ENCODE peak calls at places on chromosomes 1 and 21, in ten cellular contexts. One of them, this sample, is unnamed.

GRCh38 chr1:103900005-103900404 is 150.3 kb downstream of the AMY1C start:
- DNase-seq in AG04450: no peak
- DNase-seq in lower leg skin: no peak
- DNase-seq in upper lobe of left lung: no peak
- DNase-seq in aorta: no peak
- DNase-seq in DND-41: no peak
- DNase-seq in adrenal gland: no peak
- DNase-seq in K562: no peak
- DNase-seq in heart left ventricle: no peak
- DNase-seq in H7: no peak
- DNase-seq in this sample: no peak

GRCh38 chr1:172537366-172537765 is 4.4 kb downstream of the SUCO start:
- DNase-seq in AG04450: no peak
- DNase-seq in lower leg skin: no peak
- DNase-seq in upper lobe of left lung: no peak
- DNase-seq in aorta: no peak
- DNase-seq in DND-41: no peak
- DNase-seq in adrenal gland: no peak
- DNase-seq in K562: no peak
- DNase-seq in heart left ventricle: no peak
- DNase-seq in H7: no peak
- DNase-seq in this sample: peak; percentile 47

GRCh38 chr1:58739851-58740466 is 40.1 kb upstream of the MYSM1 start:
- DNase-seq in AG04450: no peak
- DNase-seq in lower leg skin: no peak
- DNase-seq in upper lobe of left lung: no peak
- DNase-seq in aorta: no peak
- DNase-seq in DND-41: peak; percentile 27
- DNase-seq in adrenal gland: no peak
- DNase-seq in K562: peak; percentile 60
- DNase-seq in heart left ventricle: no peak
- DNase-seq in H7: peak; percentile 62
- DNase-seq in this sample: peak; percentile 81

GRCh38 chr1:16882995-16883394 is 12.8 kb upstream of the RNU1-2 start:
- DNase-seq in AG04450: no peak
- DNase-seq in lower leg skin: no peak
- DNase-seq in upper lobe of left lung: no peak
- DNase-seq in aorta: no peak
- DNase-seq in DND-41: no peak
- DNase-seq in adrenal gland: no peak
- DNase-seq in K562: no peak
- DNase-seq in heart left ventricle: no peak
- DNase-seq in H7: no peak
- DNase-seq in this sample: peak; percentile 9

GRCh38 chr1:153683853-153684252 is 5.4 kb downstream of the NPR1 start:
- DNase-seq in AG04450: no peak
- DNase-seq in lower leg skin: no peak
- DNase-seq in upper lobe of left lung: no peak
- DNase-seq in aorta: no peak
- DNase-seq in DND-41: no peak
- DNase-seq in adrenal gland: no peak
- DNase-seq in K562: peak; percentile 34
- DNase-seq in heart left ventricle: peak; percentile 3
- DNase-seq in H7: no peak
- DNase-seq in this sample: peak; percentile 37

GRCh38 chr1:32239335-32239734 is 7.7 kb upstream of the FAM167B start:
- DNase-seq in AG04450: no peak
- DNase-seq in lower leg skin: no peak
- DNase-seq in upper lobe of left lung: no peak
- DNase-seq in aorta: no peak
- DNase-seq in DND-41: no peak
- DNase-seq in adrenal gland: no peak
- DNase-seq in K562: no peak
- DNase-seq in heart left ventricle: no peak
- DNase-seq in H7: peak; percentile 66
- DNase-seq in this sample: no peak

GRCh38 chr1:64473367-64473766 is 3.4 kb downstream of the CACHD1 start:
- DNase-seq in AG04450: no peak
- DNase-seq in lower leg skin: no peak
- DNase-seq in upper lobe of left lung: no peak
- DNase-seq in aorta: no peak
- DNase-seq in DND-41: no peak
- DNase-seq in adrenal gland: no peak
- DNase-seq in K562: no peak
- DNase-seq in heart left ventricle: no peak
- DNase-seq in H7: peak; percentile 49
- DNase-seq in this sample: no peak

GRCh38 chr1:24098102-24098501 is 13.8 kb downstream of the MYOM3 start:
- DNase-seq in AG04450: no peak
- DNase-seq in lower leg skin: no peak
- DNase-seq in upper lobe of left lung: no peak
- DNase-seq in aorta: no peak
- DNase-seq in DND-41: no peak
- DNase-seq in adrenal gland: no peak
- DNase-seq in K562: no peak
- DNase-seq in heart left ventricle: no peak
- DNase-seq in H7: no peak
- DNase-seq in this sample: no peak

GRCh38 chr1:156670791-156671190 is 6.4 kb downstream of the NES start:
- DNase-seq in AG04450: no peak
- DNase-seq in lower leg skin: no peak
- DNase-seq in upper lobe of left lung: no peak
- DNase-seq in aorta: no peak
- DNase-seq in DND-41: no peak
- DNase-seq in adrenal gland: no peak
- DNase-seq in K562: peak; percentile 57
- DNase-seq in heart left ventricle: no peak
- DNase-seq in H7: no peak
- DNase-seq in this sample: no peak

GRCh38 chr21:41133896-41134522 is 34.0 kb upstream of the BACE2 start:
- DNase-seq in AG04450: no peak
- DNase-seq in lower leg skin: no peak
- DNase-seq in upper lobe of left lung: no peak
- DNase-seq in aorta: no peak
- DNase-seq in DND-41: no peak
- DNase-seq in adrenal gland: no peak
- DNase-seq in K562: peak; percentile 65
- DNase-seq in heart left ventricle: no peak
- DNase-seq in H7: peak; percentile 79
- DNase-seq in this sample: peak; percentile 60

GRCh38 chr1:21126324-21126723 is 50.4 kb downstream of the EIF4G3 start:
- DNase-seq in AG04450: no peak
- DNase-seq in lower leg skin: no peak
- DNase-seq in upper lobe of left lung: no peak
- DNase-seq in aorta: no peak
- DNase-seq in DND-41: no peak
- DNase-seq in adrenal gland: no peak
- DNase-seq in K562: no peak
- DNase-seq in heart left ventricle: no peak
- DNase-seq in H7: no peak
- DNase-seq in this sample: no peak

GRCh38 chr1:70779571-70779970 is 268.0 kb downstream of the PTGER3 start:
- DNase-seq in AG04450: no peak
- DNase-seq in lower leg skin: no peak
- DNase-seq in upper lobe of left lung: no peak
- DNase-seq in aorta: no peak
- DNase-seq in DND-41: no peak
- DNase-seq in adrenal gland: no peak
- DNase-seq in K562: no peak
- DNase-seq in heart left ventricle: no peak
- DNase-seq in H7: no peak
- DNase-seq in this sample: peak; percentile 3

GRCh38 chr1:165397945-165398344 is 41.4 kb upstream of the LMX1A start:
- DNase-seq in AG04450: no peak
- DNase-seq in lower leg skin: peak; percentile 45
- DNase-seq in upper lobe of left lung: no peak
- DNase-seq in aorta: no peak
- DNase-seq in DND-41: no peak
- DNase-seq in adrenal gland: peak; percentile 57
- DNase-seq in K562: no peak
- DNase-seq in heart left ventricle: no peak
- DNase-seq in H7: no peak
- DNase-seq in this sample: peak; percentile 61

GRCh38 chr1:24960071-24960801 is 30.2 kb upstream of the RUNX3 start:
- DNase-seq in AG04450: no peak
- DNase-seq in lower leg skin: no peak
- DNase-seq in upper lobe of left lung: no peak
- DNase-seq in aorta: no peak
- DNase-seq in DND-41: no peak
- DNase-seq in adrenal gland: no peak
- DNase-seq in K562: no peak
- DNase-seq in heart left ventricle: no peak
- DNase-seq in H7: no peak
- DNase-seq in this sample: no peak

DNA sequence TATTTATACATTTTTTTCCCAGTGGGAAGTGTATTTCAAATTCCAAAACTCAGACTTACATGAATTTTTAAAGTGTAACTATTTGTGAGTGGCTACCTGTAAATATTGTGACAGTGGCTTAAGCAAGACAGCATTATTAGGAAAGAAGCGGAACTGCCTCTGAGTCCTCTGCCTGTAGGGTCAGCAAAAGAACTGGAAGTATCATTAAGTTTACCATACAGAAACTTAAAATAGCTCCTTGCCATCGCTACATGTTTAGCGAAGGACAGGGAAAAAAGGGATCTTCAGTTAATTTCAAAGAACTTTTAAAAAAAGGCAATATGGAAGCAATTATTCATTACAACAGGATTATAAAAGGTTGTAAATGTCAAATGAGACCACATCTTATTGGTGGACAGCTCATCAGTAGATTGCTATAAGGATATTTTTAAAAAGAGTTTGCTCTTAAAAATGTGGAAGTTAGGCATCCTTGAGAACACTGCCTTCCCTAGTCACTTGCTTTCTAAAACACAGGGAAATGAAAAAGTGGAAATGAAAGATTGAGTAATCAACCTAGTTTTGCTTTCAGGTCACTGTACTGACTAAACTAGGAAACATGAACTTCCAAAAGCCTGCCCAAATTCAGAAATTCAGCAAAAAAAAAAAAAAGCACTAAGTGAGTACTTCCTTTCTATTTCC is 39.2 kb downstream of the NSL1 start:
- DNase-seq in AG04450: no peak
- DNase-seq in lower leg skin: no peak
- DNase-seq in upper lobe of left lung: no peak
- DNase-seq in aorta: no peak
- DNase-seq in DND-41: no peak
- DNase-seq in adrenal gland: no peak
- DNase-seq in K562: no peak
- DNase-seq in heart left ventricle: no peak
- DNase-seq in H7: no peak
- DNase-seq in this sample: peak; percentile 64
- H3K4me3 ChIP-seq in AG04450: no peak overlapping the region
- H3K4me3 ChIP-seq in lower leg skin: no peak overlapping the region
- H3K4me3 ChIP-seq in upper lobe of left lung: no peak overlapping the region
- H3K4me3 ChIP-seq in aorta: no peak overlapping the region
- H3K4me3 ChIP-seq in DND-41: no peak overlapping the region
- H3K4me3 ChIP-seq in adrenal gland: peak overlapping the region; percentile 43
- H3K4me3 ChIP-seq in K562: no peak overlapping the region
- H3K4me3 ChIP-seq in heart left ventricle: no peak overlapping the region
- H3K4me3 ChIP-seq in H7: no peak overlapping the region
- H3K4me3 ChIP-seq in this sample: peak overlapping the region; percentile 11

DNA sequence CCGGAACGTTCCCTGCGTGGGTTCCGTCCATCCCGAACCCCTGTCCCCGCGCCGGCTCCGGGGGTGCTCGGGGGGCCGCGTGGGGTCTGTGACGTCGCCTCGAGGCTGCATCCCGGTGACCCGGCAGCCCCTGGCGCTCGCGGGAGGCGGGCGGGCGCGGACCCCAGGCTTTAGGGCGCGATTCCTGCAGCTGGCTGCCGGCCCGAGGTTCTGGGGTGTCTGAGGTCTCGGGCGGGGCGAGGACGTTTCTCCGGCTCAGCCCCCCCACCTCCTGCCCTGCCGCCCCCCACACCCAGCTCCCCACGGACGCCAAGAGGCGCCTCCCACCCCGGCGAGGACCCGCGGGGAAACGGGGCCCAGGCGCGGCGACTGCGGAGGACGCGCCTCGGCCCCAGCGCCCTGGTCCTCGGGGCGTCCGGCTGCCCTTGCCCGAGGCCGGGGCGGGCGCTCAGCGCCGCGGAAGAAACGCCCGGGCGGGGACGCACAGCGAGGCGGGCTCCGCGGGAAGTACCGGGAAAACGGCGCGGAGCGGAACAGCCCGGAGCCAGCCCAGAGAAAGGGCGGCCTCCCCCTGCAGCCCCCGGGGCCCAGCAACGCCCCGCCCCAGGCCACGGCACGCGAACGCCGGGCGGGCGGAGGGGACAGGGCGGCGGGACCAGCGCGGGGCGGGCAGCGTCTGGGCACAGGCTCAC is 1.3 kb upstream of the PCBP3 start:
- DNase-seq in AG04450: no peak
- DNase-seq in lower leg skin: no peak
- DNase-seq in upper lobe of left lung: no peak
- DNase-seq in aorta: no peak
- DNase-seq in DND-41: no peak
- DNase-seq in adrenal gland: no peak
- DNase-seq in K562: no peak
- DNase-seq in heart left ventricle: peak; percentile 75
- DNase-seq in H7: peak; percentile 85
- DNase-seq in this sample: no peak
- H3K4me3 ChIP-seq in AG04450: no peak overlapping the region
- H3K4me3 ChIP-seq in lower leg skin: no peak overlapping the region
- H3K4me3 ChIP-seq in upper lobe of left lung: peak overlapping the region; percentile 57
- H3K4me3 ChIP-seq in aorta: no peak overlapping the region
- H3K4me3 ChIP-seq in DND-41: peak overlapping the region; percentile 48
- H3K4me3 ChIP-seq in adrenal gland: peak overlapping the region; percentile 49
- H3K4me3 ChIP-seq in K562: no peak overlapping the region
- H3K4me3 ChIP-seq in heart left ventricle: peak overlapping the region; percentile 21
- H3K4me3 ChIP-seq in H7: peak overlapping the region; percentile 33
- H3K4me3 ChIP-seq in this sample: peak overlapping the region; percentile 32

DNA sequence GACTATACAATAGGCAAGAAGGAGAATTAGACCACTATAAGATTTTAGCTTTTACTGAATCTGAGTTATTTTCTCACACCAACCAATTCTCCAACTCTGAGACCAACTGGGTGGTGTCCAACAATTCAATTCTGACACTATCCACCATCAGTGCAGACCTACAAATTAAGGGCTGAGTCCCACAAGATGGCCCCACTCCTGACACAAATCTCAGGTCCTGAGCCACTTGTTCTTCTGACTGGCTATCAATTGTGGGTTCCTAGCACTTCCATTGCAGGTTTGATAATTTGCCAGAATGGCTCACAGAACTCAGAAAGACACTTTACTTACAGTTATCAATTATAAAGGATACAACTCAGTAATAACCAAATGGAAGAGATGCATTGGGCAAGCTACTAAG is 6.7 kb downstream of the ERO1B start:
- DNase-seq in AG04450: no peak
- DNase-seq in lower leg skin: no peak
- DNase-seq in upper lobe of left lung: no peak
- DNase-seq in aorta: no peak
- DNase-seq in DND-41: no peak
- DNase-seq in adrenal gland: no peak
- DNase-seq in K562: no peak
- DNase-seq in heart left ventricle: no peak
- DNase-seq in H7: no peak
- DNase-seq in this sample: no peak
- H3K4me3 ChIP-seq in AG04450: no peak overlapping the region
- H3K4me3 ChIP-seq in lower leg skin: no peak overlapping the region
- H3K4me3 ChIP-seq in upper lobe of left lung: no peak overlapping the region
- H3K4me3 ChIP-seq in aorta: no peak overlapping the region
- H3K4me3 ChIP-seq in DND-41: no peak overlapping the region
- H3K4me3 ChIP-seq in adrenal gland: no peak overlapping the region
- H3K4me3 ChIP-seq in K562: no peak overlapping the region
- H3K4me3 ChIP-seq in heart left ventricle: no peak overlapping the region
- H3K4me3 ChIP-seq in H7: no peak overlapping the region
- H3K4me3 ChIP-seq in this sample: no peak overlapping the region

GRCh38 chr1:233543338-233544255 is 70.3 kb upstream of the KCNK1 start:
- DNase-seq in AG04450: no peak
- DNase-seq in lower leg skin: peak; percentile 44
- DNase-seq in upper lobe of left lung: no peak
- DNase-seq in aorta: no peak
- DNase-seq in DND-41: no peak
- DNase-seq in adrenal gland: peak; percentile 91
- DNase-seq in K562: peak; percentile 52
- DNase-seq in heart left ventricle: no peak
- DNase-seq in H7: no peak
- DNase-seq in this sample: peak; percentile 58
- H3K4me3 ChIP-seq in AG04450: no peak overlapping the region
- H3K4me3 ChIP-seq in lower leg skin: no peak overlapping the region
- H3K4me3 ChIP-seq in upper lobe of left lung: no peak overlapping the region
- H3K4me3 ChIP-seq in aorta: no peak overlapping the region
- H3K4me3 ChIP-seq in DND-41: no peak overlapping the region
- H3K4me3 ChIP-seq in adrenal gland: no peak overlapping the region
- H3K4me3 ChIP-seq in K562: no peak overlapping the region
- H3K4me3 ChIP-seq in heart left ventricle: no peak overlapping the region
- H3K4me3 ChIP-seq in H7: no peak overlapping the region
- H3K4me3 ChIP-seq in this sample: no peak overlapping the region

This sample was measured in cardiac fibroblast.